ENCODE peak calls at places on chromosomes 13 and 19, in five cellular contexts. D, N, B, K and F are unnamed samples.

GRCh38 chr13:39918837-39919236 is 263.4 kb downstream of the COG6 start:
- DNase-seq in D (no peak), N (no peak), B (no peak), K (no peak), F (no peak)

GRCh38 chr13:105410602-105411001 is 1124.9 kb downstream of the EFNB2 start:
- DNase-seq in D (peak), N (peak), B (no peak), K (peak), F (peak)

GRCh38 chr19:35345671-35346111 is 2.0 kb upstream of the FFAR1 start:
- DNase-seq in D (no peak), N (no peak), B (no peak), K (no peak), F (no peak)

GRCh38 chr13:110232146-110232545 is 74.8 kb downstream of the COL4A1 start:
- DNase-seq in D (no peak), N (no peak), B (no peak), K (no peak), F (no peak)

GRCh38 chr19:6108721-6109633 is 1.3 kb downstream of the RFX2 start:
- DNase-seq in D (peak), N (peak), B (peak), K (peak), F (peak)

GRCh38 chr19:55676889-55677505 is 2.0 kb downstream of the EPN1 start:
- DNase-seq in D (no peak), N (no peak), B (no peak), K (no peak), F (no peak)

GRCh38 chr13:44972956-44973581 is 16.2 kb downstream of the NUFIP1 start:
- DNase-seq in D (no peak), N (no peak), B (no peak), K (peak), F (peak)

GRCh38 chr19:14091086-14091884 is 734 bp upstream of the SAMD1 start:
- DNase-seq in D (peak), N (peak), B (peak), K (peak), F (peak)

GRCh38 chr19:5113633-5114586 is 145.0 kb downstream of the KDM4B start:
- DNase-seq in D (no peak), N (no peak), B (no peak), K (no peak), F (no peak)

GRCh38 chr13:112704634-112705145 is 14.9 kb downstream of the ATP11A start:
- DNase-seq in D (no peak), N (no peak), B (no peak), K (no peak), F (no peak)

GRCh38 chr19:33063356-33064116 is 1.2 kb downstream of the RHPN2 start:
- DNase-seq in D (no peak), N (no peak), B (no peak), K (peak), F (peak)

GRCh38 chr19:40465025-40465780 is at the start of gene BLVRB:
- DNase-seq in D (no peak), N (peak), B (peak), K (no peak), F (peak)

GRCh38 chr19:55486971-55487883 is 1.0 kb upstream of the SSC5D start:
- DNase-seq in D (peak), N (peak), B (no peak), K (no peak), F (peak)

GRCh38 chr13:41648314-41648935 is 191.1 kb downstream of the RGCC start:
- DNase-seq in D (no peak), N (peak), B (no peak), K (peak), F (peak)